ENCODE peak calls at places on chromosomes 1 and 21, in five cellular contexts. V is stimulated activated CD8-positive, alpha-beta memory T cell treated with anti-CD3 and anti-CD28 coated beads, Interleukin-4, amount 100 ng/mL, for 1 hour; P is HTR-8/SVneo; X is heart left ventricle; Q is NCI-H2081 treated with DMSO at 0.1 percent for 48 hours. Y is an unnamed sample.

GRCh38 chr1:162680419-162681126 is 48.3 kb downstream of the DDR2 start:
- DNase-seq in V (no peak), P (no peak), X (no peak), Q (no peak), Y (no peak)

GRCh38 chr1:234675561-234675960 is 65.6 kb upstream of the IRF2BP2 start:
- DNase-seq in V (no peak), P (no peak), X (no peak), Q (no peak), Y (no peak)

GRCh38 chr1:25517476-25518394 is 25.7 kb upstream of the LDLRAP1 start:
- DNase-seq in V (no peak), P (no peak), X (no peak), Q (no peak), Y (no peak)

GRCh38 chr1:8602471-8603219 is 214.8 kb downstream of the RERE start:
- DNase-seq in V (no peak), P (no peak), X (no peak), Q (no peak), Y (no peak)

GRCh38 chr1:36755313-36756230 is 272.9 kb upstream of the CSF3R start:
- DNase-seq in V (no peak), P (no peak), X (no peak), Q (no peak), Y (no peak)

GRCh38 chr1:46183119-46183842 is 7.0 kb upstream of the P3R3URF start:
- DNase-seq in V (no peak), P (peak), X (peak), Q (no peak), Y (peak)

GRCh38 chr1:180482425-180483275 is 19.7 kb downstream of the ACBD6 start:
- DNase-seq in V (no peak), P (peak), X (no peak), Q (no peak), Y (no peak)

GRCh38 chr1:31731049-31731565 is 27.3 kb upstream of the COL16A1 start:
- DNase-seq in V (no peak), P (no peak), X (no peak), Q (no peak), Y (no peak)

GRCh38 chr1:32151319-32151787 is 28.1 kb upstream of the TXLNA start:
- DNase-seq in V (no peak), P (peak), X (no peak), Q (no peak), Y (peak)

GRCh38 chr1:42923367-42924248 is 35.1 kb downstream of the SLC2A1 start:
- DNase-seq in V (no peak), P (peak), X (no peak), Q (no peak), Y (no peak)

GRCh38 chr1:194295690-194296089 is 1109.3 kb upstream of the B3GALT2 start:
- DNase-seq in V (no peak), P (peak), X (no peak), Q (peak), Y (no peak)

GRCh38 chr1:6094801-6095505 is 49.3 kb downstream of the KCNAB2 start:
- DNase-seq in V (no peak), P (no peak), X (no peak), Q (no peak), Y (no peak)

GRCh38 chr1:231929311-231929710 is 302.7 kb downstream of the DISC1 start:
- DNase-seq in V (no peak), P (no peak), X (peak), Q (no peak), Y (no peak)

GRCh38 chr1:39711359-39712340 is 20.4 kb upstream of the HPCAL4 start:
- DNase-seq in V (no peak), P (no peak), X (no peak), Q (no peak), Y (no peak)

GRCh38 chr21:36647279-36648093 is 51.4 kb upstream of the SIM2 start:
- DNase-seq in V (no peak), P (peak), X (no peak), Q (no peak), Y (no peak)

GRCh38 chr1:224348137-224348536 is 8.5 kb upstream of the CNIH4 start:
- DNase-seq in V (no peak), P (no peak), X (no peak), Q (no peak), Y (no peak)

GRCh38 chr1:230058619-230059018 is 8.4 kb upstream of the GALNT2 start:
- DNase-seq in V (no peak), P (no peak), X (no peak), Q (no peak), Y (no peak)

GRCh38 chr1:51289676-51290488 is 40.5 kb downstream of the TTC39A start:
- DNase-seq in V (no peak), P (no peak), X (no peak), Q (no peak), Y (no peak)

GRCh38 chr1:224696891-224697765 is 81.0 kb downstream of the CNIH3 start:
- DNase-seq in V (no peak), P (peak), X (no peak), Q (no peak), Y (peak)

GRCh38 chr1:214466759-214467585 is 84.4 kb downstream of the PTPN14 start:
- DNase-seq in V (no peak), P (no peak), X (no peak), Q (no peak), Y (no peak)

GRCh38 chr1:10424034-10424433 is 6.2 kb upstream of the CENPS start:
- DNase-seq in V (no peak), P (no peak), X (peak), Q (no peak), Y (no peak)

GRCh38 chr1:40224040-40224439 is 23.7 kb upstream of the TMCO2 start:
- DNase-seq in V (no peak), P (no peak), X (no peak), Q (no peak), Y (no peak)

GRCh38 chr1:162235261-162235780 is 141.3 kb downstream of the SPATA46 start:
- DNase-seq in V (no peak), P (no peak), X (no peak), Q (no peak), Y (peak)

GRCh38 chr1:1069061-1069710 is 4.9 kb downstream of the RNF223 start:
- DNase-seq in V (peak), P (peak), X (peak), Q (no peak), Y (no peak)

GRCh38 chr1:7389786-7390603 is 381.1 kb upstream of the VAMP3 start:
- DNase-seq in V (no peak), P (no peak), X (peak), Q (no peak), Y (no peak)

GRCh38 chr1:199113265-199113869 is 474.5 kb downstream of the PTPRC start:
- DNase-seq in V (peak), P (peak), X (no peak), Q (peak), Y (peak)

GRCh38 chr1:171898956-171899355 is 57.7 kb downstream of the DNM3 start:
- DNase-seq in V (no peak), P (no peak), X (no peak), Q (peak), Y (no peak)

GRCh38 chr1:24111998-24112380 is at the start of gene MYOM3:
- DNase-seq in V (no peak), P (no peak), X (peak), Q (no peak), Y (no peak)

GRCh38 chr1:95752515-95753381 is 518.7 kb downstream of the RWDD3 start:
- DNase-seq in V (no peak), P (no peak), X (no peak), Q (no peak), Y (no peak)

GRCh38 chr1:19559641-19560040 is 74.3 kb upstream of the CAPZB start:
- DNase-seq in V (no peak), P (no peak), X (no peak), Q (no peak), Y (no peak)

GRCh38 chr1:110916669-110917306 is 43.8 kb downstream of the CD53 start:
- DNase-seq in V (no peak), P (peak), X (no peak), Q (no peak), Y (peak)

GRCh38 chr1:182441719-182442118 is 8.2 kb upstream of the RGSL1 start:
- DNase-seq in V (no peak), P (no peak), X (no peak), Q (no peak), Y (no peak)

GRCh38 chr1:88134983-88135921 is 548.8 kb upstream of the PKN2 start:
- DNase-seq in V (no peak), P (no peak), X (no peak), Q (no peak), Y (no peak)

GRCh38 chr21:36704958-36705678 is 6.2 kb downstream of the SIM2 start:
- DNase-seq in V (no peak), P (no peak), X (no peak), Q (no peak), Y (no peak)

GRCh38 chr1:196607940-196608339 is 300 bp downstream of the KCNT2 start:
- DNase-seq in V (no peak), P (peak), X (no peak), Q (no peak), Y (no peak)

GRCh38 chr1:19863804-19864203 is 18.4 kb upstream of the OTUD3 start:
- DNase-seq in V (no peak), P (no peak), X (no peak), Q (no peak), Y (no peak)

GRCh38 chr1:153598309-153599172 is 14.4 kb downstream of the S100A16 start:
- DNase-seq in V (no peak), P (no peak), X (no peak), Q (peak), Y (peak)

GRCh38 chr1:3219005-3219724 is 150.2 kb downstream of the PRDM16 start:
- DNase-seq in V (no peak), P (no peak), X (peak), Q (no peak), Y (no peak)

GRCh38 chr1:91732291-91732953 is 153.5 kb downstream of the TGFBR3 start:
- DNase-seq in V (no peak), P (peak), X (no peak), Q (no peak), Y (peak)

Y was measured in HFF-Myc.